ENCODE peak calls at places on chromosomes 3 and 15, in six cellular contexts. G is mesothelial cell of epicardium, Q is left lung, I is GM13977, D is upper lobe of right lung, R is Caco-2. E is an unnamed sample.
A peak's percentile ranks its signal among the peaks of the same experiment; 100 is the strongest.

GRCh38 chr15:101609742-101610627 is 42.2 kb downstream of the TM2D3 start:
- DNase-seq in G (no peak), Q (no peak), I (no peak), D (no peak), R (no peak), E (no peak)

GRCh38 chr3:40847571-40847992 is 322.8 kb downstream of the ZNF621 start:
- DNase-seq in G (no peak), Q (no peak), I (no peak), D (no peak), R (peak; percentile 54), E (no peak)

GRCh38 chr3:129837057-129837631 is 56.4 kb downstream of the TMCC1 start:
- DNase-seq in G (no peak), Q (no peak), I (no peak), D (no peak), R (no peak), E (no peak)

GRCh38 chr15:42811435-42811834 is 74.5 kb upstream of the CDAN1 start:
- DNase-seq in G (no peak), Q (no peak), I (no peak), D (no peak), R (no peak), E (no peak)

GRCh38 chr3:10198761-10199688 is 34.3 kb downstream of the IRAK2 start:
- DNase-seq in G (no peak), Q (peak; percentile 48), I (peak; percentile 74), D (no peak), R (no peak), E (peak; percentile 85)

GRCh38 chr15:72585659-72586058 is 68.8 kb upstream of the GOLGA6B start:
- DNase-seq in G (no peak), Q (no peak), I (no peak), D (no peak), R (no peak), E (no peak)

GRCh38 chr15:42802168-42802567 is 65.2 kb upstream of the CDAN1 start:
- DNase-seq in G (no peak), Q (no peak), I (no peak), D (no peak), R (no peak), E (no peak)

GRCh38 chr3:190325923-190326322 is 3.7 kb upstream of the CLDN1 start:
- DNase-seq in G (no peak), Q (no peak), I (no peak), D (no peak), R (no peak), E (no peak)

GRCh38 chr3:178536271-178537079 is at the start of gene KCNMB2:
- DNase-seq in G (no peak), Q (no peak), I (no peak), D (no peak), R (no peak), E (no peak)

GRCh38 chr3:133931084-133931483 is 35.4 kb upstream of the RAB6B start:
- DNase-seq in G (no peak), Q (no peak), I (no peak), D (no peak), R (no peak), E (no peak)

GRCh38 chr3:31105438-31106077 is 211.1 kb upstream of the GADL1 start:
- DNase-seq in G (no peak), Q (no peak), I (no peak), D (no peak), R (no peak), E (no peak)

GRCh38 chr3:99753268-99753975 is 64.2 kb upstream of the CMSS1 start:
- DNase-seq in G (no peak), Q (no peak), I (peak; percentile 31), D (no peak), R (no peak), E (no peak)

GRCh38 chr3:4977001-4977888 is 2.0 kb upstream of the BHLHE40 start:
- DNase-seq in G (no peak), Q (peak; percentile 89), I (peak; percentile 78), D (peak; percentile 91), R (peak; percentile 73), E (peak; percentile 92)

GRCh38 chr3:186193534-186194450 is 84.9 kb upstream of the ETV5 start:
- DNase-seq in G (peak; percentile 50), Q (no peak), I (peak; percentile 27), D (peak; percentile 73), R (no peak), E (no peak)

GRCh38 chr3:50807266-50807665 is 132.5 kb downstream of the DOCK3 start:
- DNase-seq in G (no peak), Q (no peak), I (no peak), D (no peak), R (no peak), E (no peak)

GRCh38 chr3:29903600-29903999 is 622.7 kb downstream of the RBMS3 start:
- DNase-seq in G (no peak), Q (no peak), I (no peak), D (no peak), R (no peak), E (no peak)

GRCh38 chr15:84839714-84840113 is 22.6 kb downstream of the ALPK3 start:
- DNase-seq in G (no peak), Q (no peak), I (no peak), D (no peak), R (no peak), E (no peak)

GRCh38 chr3:74636981-74637380 is 22.5 kb upstream of the CNTN3 start:
- DNase-seq in G (no peak), Q (no peak), I (no peak), D (no peak), R (no peak), E (no peak)

GRCh38 chr3:143648708-143649107 is 199.6 kb downstream of the SLC9A9 start:
- DNase-seq in G (no peak), Q (no peak), I (no peak), D (no peak), R (no peak), E (no peak)

GRCh38 chr3:61181874-61182273 is 69.4 kb downstream of the FHIT start:
- DNase-seq in G (no peak), Q (no peak), I (peak; percentile 58), D (no peak), R (no peak), E (no peak)

GRCh38 chr3:27345493-27345892 is 23.7 kb downstream of the NEK10 start:
- DNase-seq in G (no peak), Q (no peak), I (no peak), D (no peak), R (no peak), E (no peak)

GRCh38 chr15:59615661-59616060 is 4.1 kb downstream of the GCNT3 start:
- DNase-seq in G (no peak), Q (no peak), I (no peak), D (no peak), R (no peak), E (no peak)

GRCh38 chr15:59614153-59614552 is 2.6 kb downstream of the GCNT3 start:
- DNase-seq in G (no peak), Q (no peak), I (no peak), D (no peak), R (no peak), E (no peak)

GRCh38 chr15:59622289-59622688 is 10.7 kb downstream of the GCNT3 start:
- DNase-seq in G (no peak), Q (no peak), I (peak; percentile 73), D (no peak), R (peak; percentile 71), E (no peak)

GRCh38 chr15:59611277-59612260 is at the start of gene GCNT3:
- DNase-seq in G (no peak), Q (no peak), I (peak; percentile 23), D (no peak), R (peak; percentile 54), E (no peak)

GRCh38 chr15:59616390-59616789 is 4.8 kb downstream of the GCNT3 start:
- DNase-seq in G (no peak), Q (no peak), I (no peak), D (no peak), R (peak; percentile 46), E (no peak)
- TF ChIP-seq CTCF in G (no peak), Q (no peak), I (peak; percentile 17), D (no peak), R (peak; percentile 33), E (no peak)

GRCh38 chr3:140917769-140918168 is 23.9 kb upstream of the SLC25A36 start:
- DNase-seq in G (no peak), Q (no peak), I (no peak), D (no peak), R (no peak), E (no peak)

GRCh38 chr3:140916603-140917002 is 25.0 kb upstream of the SLC25A36 start:
- DNase-seq in G (no peak), Q (no peak), I (no peak), D (no peak), R (no peak), E (no peak)

GRCh38 chr3:140924097-140924873 is 17.4 kb upstream of the SLC25A36 start:
- DNase-seq in G (no peak), Q (no peak), I (no peak), D (no peak), R (no peak), E (no peak)

GRCh38 chr3:140922634-140923033 is 19.0 kb upstream of the SLC25A36 start:
- DNase-seq in G (no peak), Q (no peak), I (peak; percentile 28), D (no peak), R (no peak), E (no peak)

GRCh38 chr3:140920029-140920428 is 21.6 kb upstream of the SLC25A36 start:
- DNase-seq in G (no peak), Q (no peak), I (no peak), D (no peak), R (no peak), E (no peak)
- TF ChIP-seq CTCF in G (no peak), Q (no peak), I (no peak), D (no peak), R (no peak), E (no peak)

GRCh38 chr3:48420561-48420960 is 9.3 kb downstream of the PLXNB1 start:
- DNase-seq in G (no peak), Q (no peak), I (no peak), D (no peak), R (no peak), E (no peak)

GRCh38 chr3:48418651-48419050 is 11.2 kb downstream of the PLXNB1 start:
- DNase-seq in G (no peak), Q (no peak), I (no peak), D (no peak), R (no peak), E (no peak)

GRCh38 chr3:48418140-48418539 is 11.7 kb downstream of the PLXNB1 start:
- DNase-seq in G (no peak), Q (no peak), I (no peak), D (no peak), R (no peak), E (no peak)

GRCh38 chr3:48419597-48419996 is 10.3 kb downstream of the PLXNB1 start:
- DNase-seq in G (no peak), Q (no peak), I (no peak), D (no peak), R (no peak), E (no peak)

GRCh38 chr3:48419149-48419548 is 10.7 kb downstream of the PLXNB1 start:
- DNase-seq in G (no peak), Q (no peak), I (no peak), D (no peak), R (no peak), E (no peak)
- TF ChIP-seq CTCF in G (no peak), Q (no peak), I (no peak), D (no peak), R (no peak), E (no peak)

DNA sequence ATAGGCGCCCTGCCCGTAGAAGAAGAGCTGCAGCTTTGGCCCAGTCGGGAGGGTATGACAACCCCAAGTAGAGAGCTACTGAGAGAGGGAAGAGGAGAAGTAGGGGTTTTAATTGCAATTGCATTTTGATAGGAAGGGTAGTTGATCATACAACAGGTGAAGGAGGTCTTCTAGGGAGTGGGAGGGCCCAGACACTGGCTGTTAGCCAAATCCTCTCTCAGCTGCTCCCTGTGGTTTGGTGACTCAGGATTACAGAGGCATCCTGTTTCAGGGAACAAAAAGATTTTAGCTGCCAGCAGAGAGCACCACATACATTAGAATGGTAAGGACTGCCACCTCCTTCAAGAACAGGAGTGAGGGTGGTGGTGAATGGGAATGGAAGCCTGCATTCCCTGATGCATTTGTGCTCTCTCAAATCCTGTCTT is 408.9 kb upstream of the THBS1 start:
- DNase-seq in G (peak; percentile 48), Q (peak; percentile 53), I (no peak), D (peak; percentile 66), R (peak; percentile 71), E (peak; percentile 56)
- TF ChIP-seq CTCF in G (no peak), Q (peak; percentile 35), I (peak; percentile 25), D (peak; percentile 49), R (no peak), E (peak; percentile 42)

E was measured in CD14-positive monocyte.